ENCODE peak calls at places on chromosomes 2 and 18, in nine cellular contexts. N is neural progenitor cell, D is ovary, I is AG04450, U is OCI-LY7, S is AG10803, E is HAP-1, O is tibial nerve, C is neuronal stem cell. W is an unnamed sample.

GRCh38 chr18:35045121-35045520 is 3.9 kb downstream of the MAPRE2 start:
- DNase-seq in E (no peak), U (no peak), S (peak), O (no peak), N (no peak), I (peak), D (no peak), C (no peak), W (no peak)

GRCh38 chr2:29747786-29748470 is 173.5 kb downstream of the ALK start:
- DNase-seq in D (no peak), U (no peak), I (peak), E (no peak), O (no peak), C (no peak), S (peak), N (peak), W (no peak)

GRCh38 chr18:63677490-63678225 is 16.0 kb upstream of the SERPINB3 start:
- DNase-seq in O (no peak), S (peak), N (no peak), C (no peak), I (no peak), D (no peak), U (no peak), E (no peak), W (no peak)

GRCh38 chr2:181465686-181466375 is 8.6 kb downstream of the ITGA4 start:
- DNase-seq in U (no peak), C (no peak), N (no peak), S (peak), D (no peak), E (no peak), O (no peak), I (no peak), W (no peak)

GRCh38 chr2:86254576-86255538 is 55.6 kb downstream of the MRPL35 start:
- DNase-seq in U (no peak), D (no peak), E (no peak), S (no peak), O (no peak), C (no peak), I (no peak), N (no peak), W (no peak)

GRCh38 chr2:220220009-220220408 is 592.6 kb downstream of the SLC4A3 start:
- DNase-seq in E (peak), D (no peak), O (no peak), S (no peak), C (no peak), N (peak), U (no peak), I (no peak), W (no peak)

GRCh38 chr2:140551291-140551690 is 1579.5 kb downstream of the LRP1B start:
- DNase-seq in S (no peak), E (no peak), D (no peak), N (no peak), C (no peak), U (no peak), I (no peak), O (no peak), W (no peak)

GRCh38 chr18:68735498-68736343 is 20.8 kb upstream of the TMX3 start:
- DNase-seq in N (peak), U (peak), S (peak), C (peak), E (peak), I (peak), O (no peak), D (no peak), W (no peak)

GRCh38 chr2:230899287-230899686 is 25.8 kb downstream of the GPR55 start:
- DNase-seq in O (no peak), I (no peak), N (peak), D (no peak), U (no peak), E (no peak), S (no peak), C (no peak), W (peak)

GRCh38 chr2:199955007-199955338 is 318 bp downstream of the TYW5 start:
- DNase-seq in N (peak), O (no peak), I (no peak), C (no peak), E (peak), D (no peak), S (no peak), U (no peak), W (no peak)

GRCh38 chr2:48965204-48965603 is 189.1 kb downstream of the FSHR start:
- DNase-seq in E (no peak), U (no peak), O (no peak), I (no peak), C (no peak), N (no peak), S (no peak), D (no peak), W (no peak)

GRCh38 chr18:44733069-44733753 is 52.5 kb downstream of the SETBP1 start:
- DNase-seq in D (no peak), C (no peak), S (peak), I (peak), O (peak), U (no peak), E (no peak), N (no peak), W (no peak)

GRCh38 chr2:85536479-85536878 is 2.5 kb upstream of the MAT2A start:
- DNase-seq in O (no peak), C (no peak), E (no peak), N (no peak), I (no peak), U (no peak), S (peak), D (no peak), W (no peak)

GRCh38 chr2:222318026-222318711 is 19.4 kb upstream of the PAX3 start:
- DNase-seq in D (peak), C (no peak), I (peak), O (no peak), U (peak), E (peak), S (peak), N (peak), W (no peak)

GRCh38 chr18:79826966-79827365 is 29.2 kb downstream of the KCNG2 start:
- DNase-seq in U (peak), D (no peak), O (no peak), C (no peak), N (no peak), I (no peak), S (no peak), E (no peak), W (no peak)

GRCh38 chr18:44474596-44474995 is 206.1 kb upstream of the SETBP1 start:
- DNase-seq in U (no peak), S (peak), D (no peak), C (no peak), O (no peak), E (no peak), I (no peak), N (no peak), W (no peak)

GRCh38 chr2:209314641-209315040 is 109.2 kb upstream of the MAP2 start:
- DNase-seq in I (no peak), C (no peak), E (no peak), S (no peak), D (no peak), O (no peak), U (no peak), N (no peak), W (no peak)

GRCh38 chr2:226981731-226982373 is 146.0 kb downstream of the RHBDD1 start:
- DNase-seq in N (no peak), O (no peak), C (no peak), S (no peak), I (no peak), E (no peak), U (peak), D (no peak), W (no peak)

GRCh38 chr2:162430323-162430722 is 86.4 kb downstream of the GCA start:
- DNase-seq in I (no peak), S (no peak), E (no peak), U (no peak), N (no peak), C (no peak), D (no peak), O (peak), W (no peak)

GRCh38 chr2:120393456-120393855 is 47.5 kb downstream of the INHBB start:
- DNase-seq in O (no peak), D (peak), E (no peak), U (no peak), S (no peak), N (no peak), I (no peak), C (no peak), W (peak)

GRCh38 chr2:127605691-127606277 is 40.2 kb upstream of the GPR17 start:
- DNase-seq in N (no peak), O (no peak), E (no peak), D (no peak), U (no peak), S (no peak), C (no peak), I (no peak), W (no peak)

GRCh38 chr18:24187689-24188088 is 48.8 kb downstream of the CABYR start:
- DNase-seq in N (no peak), O (no peak), I (no peak), C (no peak), U (no peak), S (no peak), D (no peak), E (no peak), W (no peak)

GRCh38 chr2:128563348-128563687 is 244.7 kb upstream of the HS6ST1 start:
- DNase-seq in E (no peak), N (no peak), I (peak), O (peak), C (no peak), U (no peak), S (peak), D (peak), W (peak)

GRCh38 chr2:239896075-239896474 is 129.1 kb downstream of the NDUFA10 start:
- DNase-seq in D (no peak), I (no peak), E (no peak), C (no peak), O (no peak), N (no peak), S (no peak), U (no peak), W (peak)

GRCh38 chr2:16218651-16219050 is 278.3 kb downstream of the MYCN start:
- DNase-seq in C (no peak), U (peak), D (no peak), N (peak), I (no peak), E (peak), S (no peak), O (no peak), W (no peak)

GRCh38 chr18:74256190-74256589 is 35.6 kb downstream of the CYB5A start:
- DNase-seq in N (peak), C (peak), U (no peak), D (no peak), S (no peak), E (no peak), O (no peak), I (no peak), W (no peak)

GRCh38 chr18:934518-935123 is 29.9 kb downstream of the ADCYAP1 start:
- DNase-seq in I (no peak), S (peak), D (no peak), C (no peak), N (peak), O (no peak), E (no peak), U (no peak), W (no peak)

GRCh38 chr2:174492963-174493431 is 6.2 kb upstream of the GPR155 start:
- DNase-seq in N (no peak), C (no peak), U (peak), E (no peak), I (no peak), D (no peak), S (no peak), O (no peak), W (no peak)

GRCh38 chr2:225416616-225417367 is 17.3 kb downstream of the NYAP2 start:
- DNase-seq in E (no peak), D (no peak), S (no peak), N (no peak), I (no peak), O (no peak), U (no peak), C (no peak), W (no peak)

GRCh38 chr2:38261569-38262513 is 115.2 kb downstream of the ATL2 start:
- DNase-seq in O (no peak), E (no peak), S (no peak), I (no peak), C (no peak), U (no peak), D (no peak), N (peak), W (no peak)

GRCh38 chr2:96336104-96336775 is 674 bp downstream of the NCAPH start:
- DNase-seq in U (peak), N (no peak), O (no peak), I (no peak), S (no peak), E (no peak), C (no peak), D (no peak), W (no peak)

GRCh38 chr2:152415231-152415642 is 80.3 kb downstream of the FMNL2 start:
- DNase-seq in C (no peak), U (no peak), D (no peak), I (no peak), N (no peak), E (no peak), O (no peak), S (peak), W (no peak)

GRCh38 chr18:44897445-44898215 is 216.9 kb downstream of the SETBP1 start:
- DNase-seq in S (no peak), O (no peak), E (no peak), U (no peak), I (no peak), D (no peak), C (no peak), N (no peak), W (no peak)

GRCh38 chr2:11746807-11747459 is 501 bp downstream of the LPIN1 start:
- DNase-seq in E (peak), U (peak), S (peak), I (no peak), O (no peak), N (peak), C (no peak), D (no peak), W (no peak)

GRCh38 chr2:204748286-204748685 is 203.0 kb downstream of the PARD3B start:
- DNase-seq in I (no peak), E (no peak), D (no peak), O (no peak), C (no peak), N (no peak), U (no peak), S (no peak), W (no peak)

GRCh38 chr2:83516503-83516902 is 942.6 kb downstream of the SUCLG1 start:
- DNase-seq in O (no peak), N (no peak), D (no peak), C (no peak), U (no peak), S (no peak), E (no peak), I (no peak), W (no peak)

GRCh38 chr2:121200419-121201315 is 84.3 kb downstream of the TFCP2L1 start:
- DNase-seq in O (no peak), U (no peak), S (no peak), D (no peak), E (no peak), N (no peak), C (no peak), I (no peak), W (no peak)

GRCh38 chr2:240479111-240479501 is 43.6 kb downstream of the GPC1 start:
- DNase-seq in E (no peak), S (no peak), N (no peak), C (no peak), O (no peak), D (no peak), U (no peak), I (no peak), W (no peak)

GRCh38 chr2:102296449-102296848 is 14.9 kb upstream of the IL1RL1 start:
- DNase-seq in I (no peak), C (no peak), D (no peak), S (no peak), O (no peak), N (no peak), U (no peak), E (no peak), W (no peak)

GRCh38 chr2:2839393-2840096 is 508.5 kb upstream of the MYT1L start:
- DNase-seq in C (no peak), I (no peak), N (no peak), O (no peak), S (no peak), U (no peak), E (no peak), D (no peak), W (no peak)
- H3K4me3 ChIP-seq in C (no peak), I (no peak), N (no peak), O (no peak), S (no peak), U (no peak), E (no peak), D (no peak), W (no peak)

DNA sequence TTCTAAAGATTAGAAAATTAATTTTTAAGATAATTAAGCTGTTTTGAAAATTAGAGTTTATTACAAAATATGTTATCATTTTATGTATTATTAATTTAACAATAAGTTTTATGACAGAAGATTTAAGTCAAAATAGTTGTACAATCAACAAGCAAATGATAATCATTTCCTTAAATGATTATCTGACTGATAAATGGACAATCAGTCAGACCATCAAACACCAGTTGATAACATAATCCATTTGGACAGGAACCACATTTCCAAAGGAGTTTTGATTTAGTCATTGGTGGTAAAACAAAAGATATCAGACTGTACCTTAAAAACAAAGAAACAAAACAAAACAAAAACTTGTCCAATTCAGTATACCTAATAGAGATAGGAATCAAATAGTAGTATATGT is 1.9 kb downstream of the TFPI start:
- DNase-seq in O (no peak), S (no peak), I (no peak), N (no peak), C (no peak), D (no peak), U (no peak), E (no peak), W (no peak)
- H3K4me3 ChIP-seq in O (peak), S (no peak), I (peak), N (no peak), C (no peak), D (no peak), U (no peak), E (no peak), W (no peak)

GRCh38 chr2:229265727-229266126 is 5.4 kb downstream of the PID1 start:
- DNase-seq in O (no peak), U (no peak), S (no peak), N (no peak), E (no peak), D (no peak), I (no peak), C (no peak), W (no peak)

GRCh38 chr2:229269146-229269545 is 1.9 kb downstream of the PID1 start:
- DNase-seq in O (no peak), I (no peak), U (no peak), S (no peak), D (no peak), N (no peak), E (no peak), C (no peak), W (no peak)

GRCh38 chr2:229269986-229270385 is 1.1 kb downstream of the PID1 start:
- DNase-seq in D (no peak), N (no peak), O (no peak), U (no peak), I (no peak), E (no peak), S (peak), C (no peak), W (no peak)

GRCh38 chr2:229270551-229271410 is at the start of gene PID1:
- DNase-seq in O (no peak), S (peak), N (peak), I (no peak), D (peak), U (no peak), E (no peak), C (peak), W (no peak)

DNA sequence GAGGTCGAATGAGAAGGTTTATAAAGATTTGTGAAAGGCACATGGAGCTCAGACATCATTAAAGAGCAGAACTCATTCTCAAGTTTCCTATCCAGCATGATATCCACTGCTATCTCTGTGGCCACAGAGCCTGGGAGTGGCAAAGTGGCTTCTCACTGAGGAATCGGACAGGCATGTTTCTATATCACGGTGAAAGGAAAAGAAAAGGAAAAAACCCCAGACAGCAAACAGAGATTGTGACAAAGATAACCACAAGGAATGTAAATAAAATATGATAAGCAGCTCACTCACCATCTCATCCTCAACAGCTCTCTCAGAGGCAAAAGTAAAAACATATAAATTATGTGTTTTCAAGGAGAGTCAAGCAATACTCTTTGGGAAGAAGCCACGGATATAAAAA is 2.5 kb downstream of the PID1 start:
- DNase-seq in U (no peak), C (no peak), I (no peak), N (no peak), O (no peak), D (no peak), E (no peak), S (peak), W (no peak)
- H3K4me3 ChIP-seq in U (no peak), C (no peak), I (no peak), N (no peak), O (peak), D (peak), E (no peak), S (peak), W (no peak)

GRCh38 chr2:74384051-74384450 is 3.9 kb upstream of the DCTN1 start:
- DNase-seq in I (no peak), U (no peak), O (no peak), E (no peak), S (peak), D (no peak), N (no peak), C (no peak), W (no peak)

GRCh38 chr2:74383254-74383653 is 3.1 kb upstream of the DCTN1 start:
- DNase-seq in U (no peak), D (no peak), S (peak), N (no peak), I (peak), C (no peak), O (no peak), E (no peak), W (no peak)

GRCh38 chr2:74381751-74382150 is 1.6 kb upstream of the DCTN1 start:
- DNase-seq in D (no peak), U (no peak), E (no peak), S (no peak), I (no peak), N (no peak), O (no peak), C (no peak), W (no peak)

GRCh38 chr2:74378007-74378406 is 2.1 kb downstream of the DCTN1 start:
- DNase-seq in E (no peak), I (no peak), C (no peak), O (no peak), D (no peak), U (no peak), S (no peak), N (no peak), W (no peak)

GRCh38 chr2:74379851-74380789 is at the start of gene DCTN1:
- DNase-seq in D (peak), S (peak), O (peak), C (peak), E (no peak), N (peak), U (peak), I (peak), W (no peak)
- H3K4me3 ChIP-seq in D (peak), S (peak), O (peak), C (peak), E (no peak), N (peak), U (no peak), I (peak), W (no peak)

GRCh38 chr2:88067598-88067997 is at the start of gene SMYD1:
- DNase-seq in U (no peak), C (no peak), D (no peak), N (no peak), O (no peak), E (no peak), I (no peak), S (no peak), W (no peak)
- H3K4me3 ChIP-seq in U (no peak), C (no peak), D (no peak), N (no peak), O (no peak), E (no peak), I (no peak), S (no peak), W (no peak)